ENCODE peak calls at places on chromosomes 16 and 17, in ten cellular contexts. One of them, this sample, is unnamed.

GRCh38 chr17:44589316-44590071 is 32.2 kb downstream of the FZD2 start:
- DNase-seq in RWPE2: no peak
- DNase-seq in NCI-H1105: no peak
- DNase-seq in RKO: no peak
- DNase-seq in activated CD8-positive, alpha-beta memory T cell treated with anti-CD3 and anti-CD28 coated beads for 1 hour: no peak
- DNase-seq in retina: no peak
- DNase-seq in Daoy: no peak
- DNase-seq in non-pigmented ciliary epithelial cell: no peak
- DNase-seq in stimulated activated naive CD8-positive, alpha-beta T cell treated with anti-CD3 and anti-CD28 coated beads, Interleukin-15, Interleukin-2, amounts not matched to agents 100 U/mL and 50 U/mL, for 24 hours: no peak
- DNase-seq in body of pancreas: no peak
- DNase-seq in this sample: no peak

GRCh38 chr17:40251576-40251975 is 32.5 kb downstream of the WIPF2 start:
- DNase-seq in RWPE2: no peak
- DNase-seq in NCI-H1105: no peak
- DNase-seq in RKO: peak
- DNase-seq in activated CD8-positive, alpha-beta memory T cell treated with anti-CD3 and anti-CD28 coated beads for 1 hour: no peak
- DNase-seq in retina: no peak
- DNase-seq in Daoy: peak
- DNase-seq in non-pigmented ciliary epithelial cell: peak
- DNase-seq in stimulated activated naive CD8-positive, alpha-beta T cell treated with anti-CD3 and anti-CD28 coated beads, Interleukin-15, Interleukin-2, amounts not matched to agents 100 U/mL and 50 U/mL, for 24 hours: no peak
- DNase-seq in body of pancreas: no peak
- DNase-seq in this sample: peak

GRCh38 chr17:32741381-32741780 is 135.5 kb downstream of the MYO1D start:
- DNase-seq in RWPE2: no peak
- DNase-seq in NCI-H1105: no peak
- DNase-seq in RKO: no peak
- DNase-seq in activated CD8-positive, alpha-beta memory T cell treated with anti-CD3 and anti-CD28 coated beads for 1 hour: no peak
- DNase-seq in retina: no peak
- DNase-seq in Daoy: no peak
- DNase-seq in non-pigmented ciliary epithelial cell: no peak
- DNase-seq in stimulated activated naive CD8-positive, alpha-beta T cell treated with anti-CD3 and anti-CD28 coated beads, Interleukin-15, Interleukin-2, amounts not matched to agents 100 U/mL and 50 U/mL, for 24 hours: no peak
- DNase-seq in body of pancreas: no peak
- DNase-seq in this sample: no peak

GRCh38 chr17:48457080-48457836 is 27.2 kb upstream of the SKAP1 start:
- DNase-seq in RWPE2: no peak
- DNase-seq in NCI-H1105: peak
- DNase-seq in RKO: peak
- DNase-seq in activated CD8-positive, alpha-beta memory T cell treated with anti-CD3 and anti-CD28 coated beads for 1 hour: peak
- DNase-seq in retina: peak
- DNase-seq in Daoy: peak
- DNase-seq in non-pigmented ciliary epithelial cell: no peak
- DNase-seq in stimulated activated naive CD8-positive, alpha-beta T cell treated with anti-CD3 and anti-CD28 coated beads, Interleukin-15, Interleukin-2, amounts not matched to agents 100 U/mL and 50 U/mL, for 24 hours: peak
- DNase-seq in body of pancreas: peak
- DNase-seq in this sample: peak

GRCh38 chr17:8994319-8994718 is 27.0 kb upstream of the NTN1 start:
- DNase-seq in RWPE2: no peak
- DNase-seq in NCI-H1105: peak
- DNase-seq in RKO: peak
- DNase-seq in activated CD8-positive, alpha-beta memory T cell treated with anti-CD3 and anti-CD28 coated beads for 1 hour: peak
- DNase-seq in retina: peak
- DNase-seq in Daoy: peak
- DNase-seq in non-pigmented ciliary epithelial cell: no peak
- DNase-seq in stimulated activated naive CD8-positive, alpha-beta T cell treated with anti-CD3 and anti-CD28 coated beads, Interleukin-15, Interleukin-2, amounts not matched to agents 100 U/mL and 50 U/mL, for 24 hours: peak
- DNase-seq in body of pancreas: peak
- DNase-seq in this sample: no peak

GRCh38 chr16:48525201-48526057 is 84.6 kb downstream of the N4BP1 start:
- DNase-seq in RWPE2: no peak
- DNase-seq in NCI-H1105: no peak
- DNase-seq in RKO: no peak
- DNase-seq in activated CD8-positive, alpha-beta memory T cell treated with anti-CD3 and anti-CD28 coated beads for 1 hour: no peak
- DNase-seq in retina: no peak
- DNase-seq in Daoy: no peak
- DNase-seq in non-pigmented ciliary epithelial cell: no peak
- DNase-seq in stimulated activated naive CD8-positive, alpha-beta T cell treated with anti-CD3 and anti-CD28 coated beads, Interleukin-15, Interleukin-2, amounts not matched to agents 100 U/mL and 50 U/mL, for 24 hours: no peak
- DNase-seq in body of pancreas: no peak
- DNase-seq in this sample: no peak

GRCh38 chr16:27816561-27816960 is 247.0 kb downstream of the GSG1L start:
- DNase-seq in RWPE2: peak
- DNase-seq in NCI-H1105: no peak
- DNase-seq in RKO: no peak
- DNase-seq in activated CD8-positive, alpha-beta memory T cell treated with anti-CD3 and anti-CD28 coated beads for 1 hour: no peak
- DNase-seq in retina: no peak
- DNase-seq in Daoy: no peak
- DNase-seq in non-pigmented ciliary epithelial cell: no peak
- DNase-seq in stimulated activated naive CD8-positive, alpha-beta T cell treated with anti-CD3 and anti-CD28 coated beads, Interleukin-15, Interleukin-2, amounts not matched to agents 100 U/mL and 50 U/mL, for 24 hours: no peak
- DNase-seq in body of pancreas: no peak
- DNase-seq in this sample: no peak

GRCh38 chr17:58172369-58173071 is 5.7 kb downstream of the OR4D2 start:
- DNase-seq in RWPE2: no peak
- DNase-seq in NCI-H1105: peak
- DNase-seq in RKO: peak
- DNase-seq in activated CD8-positive, alpha-beta memory T cell treated with anti-CD3 and anti-CD28 coated beads for 1 hour: peak
- DNase-seq in retina: no peak
- DNase-seq in Daoy: peak
- DNase-seq in non-pigmented ciliary epithelial cell: peak
- DNase-seq in stimulated activated naive CD8-positive, alpha-beta T cell treated with anti-CD3 and anti-CD28 coated beads, Interleukin-15, Interleukin-2, amounts not matched to agents 100 U/mL and 50 U/mL, for 24 hours: peak
- DNase-seq in body of pancreas: no peak
- DNase-seq in this sample: no peak

GRCh38 chr17:8125196-8125946 is 1.5 kb upstream of the HES7 start:
- DNase-seq in RWPE2: no peak
- DNase-seq in NCI-H1105: peak
- DNase-seq in RKO: peak
- DNase-seq in activated CD8-positive, alpha-beta memory T cell treated with anti-CD3 and anti-CD28 coated beads for 1 hour: peak
- DNase-seq in retina: peak
- DNase-seq in Daoy: peak
- DNase-seq in non-pigmented ciliary epithelial cell: no peak
- DNase-seq in stimulated activated naive CD8-positive, alpha-beta T cell treated with anti-CD3 and anti-CD28 coated beads, Interleukin-15, Interleukin-2, amounts not matched to agents 100 U/mL and 50 U/mL, for 24 hours: peak
- DNase-seq in body of pancreas: peak
- DNase-seq in this sample: peak

GRCh38 chr17:19646788-19647696 is 1.5 kb upstream of the ALDH3A2 start:
- DNase-seq in RWPE2: no peak
- DNase-seq in NCI-H1105: no peak
- DNase-seq in RKO: peak
- DNase-seq in activated CD8-positive, alpha-beta memory T cell treated with anti-CD3 and anti-CD28 coated beads for 1 hour: no peak
- DNase-seq in retina: no peak
- DNase-seq in Daoy: peak
- DNase-seq in non-pigmented ciliary epithelial cell: no peak
- DNase-seq in stimulated activated naive CD8-positive, alpha-beta T cell treated with anti-CD3 and anti-CD28 coated beads, Interleukin-15, Interleukin-2, amounts not matched to agents 100 U/mL and 50 U/mL, for 24 hours: peak
- DNase-seq in body of pancreas: peak
- DNase-seq in this sample: no peak

GRCh38 chr17:80959330-80960036 is 32.2 kb upstream of the CHMP6 start:
- DNase-seq in RWPE2: no peak
- DNase-seq in NCI-H1105: no peak
- DNase-seq in RKO: no peak
- DNase-seq in activated CD8-positive, alpha-beta memory T cell treated with anti-CD3 and anti-CD28 coated beads for 1 hour: no peak
- DNase-seq in retina: peak
- DNase-seq in Daoy: peak
- DNase-seq in non-pigmented ciliary epithelial cell: no peak
- DNase-seq in stimulated activated naive CD8-positive, alpha-beta T cell treated with anti-CD3 and anti-CD28 coated beads, Interleukin-15, Interleukin-2, amounts not matched to agents 100 U/mL and 50 U/mL, for 24 hours: no peak
- DNase-seq in body of pancreas: peak
- DNase-seq in this sample: peak

GRCh38 chr16:13427943-13428342 is 492.0 kb upstream of the ERCC4 start:
- DNase-seq in RWPE2: no peak
- DNase-seq in NCI-H1105: no peak
- DNase-seq in RKO: no peak
- DNase-seq in activated CD8-positive, alpha-beta memory T cell treated with anti-CD3 and anti-CD28 coated beads for 1 hour: no peak
- DNase-seq in retina: no peak
- DNase-seq in Daoy: no peak
- DNase-seq in non-pigmented ciliary epithelial cell: no peak
- DNase-seq in stimulated activated naive CD8-positive, alpha-beta T cell treated with anti-CD3 and anti-CD28 coated beads, Interleukin-15, Interleukin-2, amounts not matched to agents 100 U/mL and 50 U/mL, for 24 hours: no peak
- DNase-seq in body of pancreas: no peak
- DNase-seq in this sample: no peak

GRCh38 chr16:53509906-53510703 is 7.1 kb upstream of the AKTIP start:
- DNase-seq in RWPE2: no peak
- DNase-seq in NCI-H1105: peak
- DNase-seq in RKO: peak
- DNase-seq in activated CD8-positive, alpha-beta memory T cell treated with anti-CD3 and anti-CD28 coated beads for 1 hour: peak
- DNase-seq in retina: peak
- DNase-seq in Daoy: peak
- DNase-seq in non-pigmented ciliary epithelial cell: no peak
- DNase-seq in stimulated activated naive CD8-positive, alpha-beta T cell treated with anti-CD3 and anti-CD28 coated beads, Interleukin-15, Interleukin-2, amounts not matched to agents 100 U/mL and 50 U/mL, for 24 hours: peak
- DNase-seq in body of pancreas: peak
- DNase-seq in this sample: peak

GRCh38 chr16:24523569-24523968 is 15.8 kb upstream of the RBBP6 start:
- DNase-seq in RWPE2: no peak
- DNase-seq in NCI-H1105: no peak
- DNase-seq in RKO: no peak
- DNase-seq in activated CD8-positive, alpha-beta memory T cell treated with anti-CD3 and anti-CD28 coated beads for 1 hour: no peak
- DNase-seq in retina: peak
- DNase-seq in Daoy: no peak
- DNase-seq in non-pigmented ciliary epithelial cell: no peak
- DNase-seq in stimulated activated naive CD8-positive, alpha-beta T cell treated with anti-CD3 and anti-CD28 coated beads, Interleukin-15, Interleukin-2, amounts not matched to agents 100 U/mL and 50 U/mL, for 24 hours: no peak
- DNase-seq in body of pancreas: no peak
- DNase-seq in this sample: no peak

GRCh38 chr17:82937411-82938371 is 97.9 kb upstream of the ZNF750 start:
- DNase-seq in RWPE2: peak
- DNase-seq in NCI-H1105: no peak
- DNase-seq in RKO: no peak
- DNase-seq in activated CD8-positive, alpha-beta memory T cell treated with anti-CD3 and anti-CD28 coated beads for 1 hour: no peak
- DNase-seq in retina: no peak
- DNase-seq in Daoy: no peak
- DNase-seq in non-pigmented ciliary epithelial cell: no peak
- DNase-seq in stimulated activated naive CD8-positive, alpha-beta T cell treated with anti-CD3 and anti-CD28 coated beads, Interleukin-15, Interleukin-2, amounts not matched to agents 100 U/mL and 50 U/mL, for 24 hours: no peak
- DNase-seq in body of pancreas: no peak
- DNase-seq in this sample: peak

GRCh38 chr17:59964455-59965328 is at the start of gene RNFT1:
- DNase-seq in RWPE2: peak
- DNase-seq in NCI-H1105: peak
- DNase-seq in RKO: peak
- DNase-seq in activated CD8-positive, alpha-beta memory T cell treated with anti-CD3 and anti-CD28 coated beads for 1 hour: peak
- DNase-seq in retina: peak
- DNase-seq in Daoy: peak
- DNase-seq in non-pigmented ciliary epithelial cell: peak
- DNase-seq in stimulated activated naive CD8-positive, alpha-beta T cell treated with anti-CD3 and anti-CD28 coated beads, Interleukin-15, Interleukin-2, amounts not matched to agents 100 U/mL and 50 U/mL, for 24 hours: peak
- DNase-seq in body of pancreas: peak
- DNase-seq in this sample: peak

GRCh38 chr17:19533718-19534561 is at the start of gene SLC47A1:
- DNase-seq in RWPE2: no peak
- DNase-seq in NCI-H1105: peak
- DNase-seq in RKO: no peak
- DNase-seq in activated CD8-positive, alpha-beta memory T cell treated with anti-CD3 and anti-CD28 coated beads for 1 hour: no peak
- DNase-seq in retina: peak
- DNase-seq in Daoy: peak
- DNase-seq in non-pigmented ciliary epithelial cell: no peak
- DNase-seq in stimulated activated naive CD8-positive, alpha-beta T cell treated with anti-CD3 and anti-CD28 coated beads, Interleukin-15, Interleukin-2, amounts not matched to agents 100 U/mL and 50 U/mL, for 24 hours: peak
- DNase-seq in body of pancreas: peak
- DNase-seq in this sample: no peak

GRCh38 chr17:41965694-41966375 is 760 bp upstream of the CNP start:
- DNase-seq in RWPE2: peak
- DNase-seq in NCI-H1105: peak
- DNase-seq in RKO: peak
- DNase-seq in activated CD8-positive, alpha-beta memory T cell treated with anti-CD3 and anti-CD28 coated beads for 1 hour: peak
- DNase-seq in retina: no peak
- DNase-seq in Daoy: peak
- DNase-seq in non-pigmented ciliary epithelial cell: no peak
- DNase-seq in stimulated activated naive CD8-positive, alpha-beta T cell treated with anti-CD3 and anti-CD28 coated beads, Interleukin-15, Interleukin-2, amounts not matched to agents 100 U/mL and 50 U/mL, for 24 hours: peak
- DNase-seq in body of pancreas: peak
- DNase-seq in this sample: peak

GRCh38 chr16:26129997-26130396 is 438.2 kb downstream of the HS3ST4 start:
- DNase-seq in RWPE2: no peak
- DNase-seq in NCI-H1105: no peak
- DNase-seq in RKO: no peak
- DNase-seq in activated CD8-positive, alpha-beta memory T cell treated with anti-CD3 and anti-CD28 coated beads for 1 hour: no peak
- DNase-seq in retina: no peak
- DNase-seq in Daoy: no peak
- DNase-seq in non-pigmented ciliary epithelial cell: no peak
- DNase-seq in stimulated activated naive CD8-positive, alpha-beta T cell treated with anti-CD3 and anti-CD28 coated beads, Interleukin-15, Interleukin-2, amounts not matched to agents 100 U/mL and 50 U/mL, for 24 hours: no peak
- DNase-seq in body of pancreas: no peak
- DNase-seq in this sample: no peak

GRCh38 chr17:30920282-30920681 is 1.5 kb upstream of the ADAP2 start:
- DNase-seq in RWPE2: no peak
- DNase-seq in NCI-H1105: no peak
- DNase-seq in RKO: no peak
- DNase-seq in activated CD8-positive, alpha-beta memory T cell treated with anti-CD3 and anti-CD28 coated beads for 1 hour: no peak
- DNase-seq in retina: no peak
- DNase-seq in Daoy: no peak
- DNase-seq in non-pigmented ciliary epithelial cell: no peak
- DNase-seq in stimulated activated naive CD8-positive, alpha-beta T cell treated with anti-CD3 and anti-CD28 coated beads, Interleukin-15, Interleukin-2, amounts not matched to agents 100 U/mL and 50 U/mL, for 24 hours: no peak
- DNase-seq in body of pancreas: no peak
- DNase-seq in this sample: peak

GRCh38 chr17:81074875-81075274 is 39.9 kb downstream of the BAIAP2 start:
- DNase-seq in RWPE2: no peak
- DNase-seq in NCI-H1105: no peak
- DNase-seq in RKO: no peak
- DNase-seq in activated CD8-positive, alpha-beta memory T cell treated with anti-CD3 and anti-CD28 coated beads for 1 hour: no peak
- DNase-seq in retina: no peak
- DNase-seq in Daoy: no peak
- DNase-seq in non-pigmented ciliary epithelial cell: no peak
- DNase-seq in stimulated activated naive CD8-positive, alpha-beta T cell treated with anti-CD3 and anti-CD28 coated beads, Interleukin-15, Interleukin-2, amounts not matched to agents 100 U/mL and 50 U/mL, for 24 hours: no peak
- DNase-seq in body of pancreas: no peak
- DNase-seq in this sample: peak

GRCh38 chr16:57039148-57039812 is 49.9 kb downstream of the NLRC5 start:
- DNase-seq in RWPE2: no peak
- DNase-seq in NCI-H1105: no peak
- DNase-seq in RKO: no peak
- DNase-seq in activated CD8-positive, alpha-beta memory T cell treated with anti-CD3 and anti-CD28 coated beads for 1 hour: no peak
- DNase-seq in retina: no peak
- DNase-seq in Daoy: peak
- DNase-seq in non-pigmented ciliary epithelial cell: peak
- DNase-seq in stimulated activated naive CD8-positive, alpha-beta T cell treated with anti-CD3 and anti-CD28 coated beads, Interleukin-15, Interleukin-2, amounts not matched to agents 100 U/mL and 50 U/mL, for 24 hours: peak
- DNase-seq in body of pancreas: no peak
- DNase-seq in this sample: no peak

GRCh38 chr17:61337247-61337812 is 62.3 kb upstream of the TBX2 start:
- DNase-seq in RWPE2: no peak
- DNase-seq in NCI-H1105: no peak
- DNase-seq in RKO: no peak
- DNase-seq in activated CD8-positive, alpha-beta memory T cell treated with anti-CD3 and anti-CD28 coated beads for 1 hour: no peak
- DNase-seq in retina: no peak
- DNase-seq in Daoy: peak
- DNase-seq in non-pigmented ciliary epithelial cell: no peak
- DNase-seq in stimulated activated naive CD8-positive, alpha-beta T cell treated with anti-CD3 and anti-CD28 coated beads, Interleukin-15, Interleukin-2, amounts not matched to agents 100 U/mL and 50 U/mL, for 24 hours: no peak
- DNase-seq in body of pancreas: no peak
- DNase-seq in this sample: no peak

GRCh38 chr17:49381793-49382192 is 19.7 kb upstream of the ZNF652 start:
- DNase-seq in RWPE2: no peak
- DNase-seq in NCI-H1105: no peak
- DNase-seq in RKO: no peak
- DNase-seq in activated CD8-positive, alpha-beta memory T cell treated with anti-CD3 and anti-CD28 coated beads for 1 hour: no peak
- DNase-seq in retina: no peak
- DNase-seq in Daoy: no peak
- DNase-seq in non-pigmented ciliary epithelial cell: no peak
- DNase-seq in stimulated activated naive CD8-positive, alpha-beta T cell treated with anti-CD3 and anti-CD28 coated beads, Interleukin-15, Interleukin-2, amounts not matched to agents 100 U/mL and 50 U/mL, for 24 hours: no peak
- DNase-seq in body of pancreas: no peak
- DNase-seq in this sample: no peak